ENCODE peak calls at places on chromosomes 4 and X, in five cellular contexts. Z is germinal center, H is WTC11, W is nucleus accumbens, M is ureter. U is an unnamed sample.

GRCh38 chr4:67437974-67438713 is 107.2 kb downstream of the CENPC start:
- DNase-seq in M (no peak), Z (no peak), W (no peak), H (no peak), U (no peak)

GRCh38 chr4:106481801-106482200 is 113.2 kb upstream of the GIMD1 start:
- DNase-seq in H (no peak), Z (no peak), W (no peak), M (no peak), U (no peak)

GRCh38 chr4:65561164-65561563 is 109.1 kb downstream of the EPHA5 start:
- DNase-seq in W (no peak), M (no peak), Z (no peak), H (no peak), U (no peak)

GRCh38 chrX:151752847-151753246 is 18.3 kb downstream of the CNGA2 start:
- DNase-seq in M (no peak), H (no peak), Z (no peak), W (no peak), U (no peak)

GRCh38 chr4:186192068-186192751 is 843 bp downstream of the CYP4V2 start:
- DNase-seq in Z (peak), H (peak), M (peak), W (peak), U (peak)

GRCh38 chrX:70313503-70313902 is 23.6 kb downstream of the KIF4A start:
- DNase-seq in H (no peak), M (no peak), Z (no peak), W (no peak), U (no peak)

GRCh38 chrX:71214604-71215334 is 8.3 kb upstream of the GJB1 start:
- DNase-seq in W (no peak), M (no peak), H (no peak), Z (no peak), U (no peak)

GRCh38 chr4:139655116-139655515 is 10.5 kb upstream of the MGST2 start:
- DNase-seq in Z (no peak), W (no peak), H (no peak), M (no peak), U (no peak)

GRCh38 chr4:26161030-26161824 is 159.6 kb upstream of the RBPJ start:
- DNase-seq in W (no peak), Z (no peak), M (no peak), H (peak), U (no peak)

GRCh38 chr4:184968784-184969201 is 49.5 kb upstream of the HELT start:
- DNase-seq in Z (no peak), W (no peak), H (no peak), M (peak), U (no peak)

U was measured in ovary.